ENCODE peak calls at places on chromosome 21, in five cellular contexts. N, A, B, Y and E are unnamed samples.

GRCh38 chr21:33419538-33420123 is 16.4 kb downstream of the IFNGR2 start:
- DNase-seq in Y (no peak), B (no peak), N (no peak), A (no peak), E (no peak)

GRCh38 chr21:18244721-18245486 is at the start of gene CHODL:
- DNase-seq in N (no peak), A (no peak), B (no peak), Y (no peak), E (peak)

GRCh38 chr21:10539956-10540355 is 18.6 kb downstream of the TPTE start:
- DNase-seq in Y (no peak), B (no peak), N (no peak), A (no peak), E (no peak)

GRCh38 chr21:43767980-43768867 is 7.9 kb downstream of the CSTB start:
- DNase-seq in N (no peak), Y (no peak), B (peak), A (no peak), E (no peak)

GRCh38 chr21:25842925-25843324 is 108.2 kb downstream of the GABPA start:
- DNase-seq in N (no peak), B (no peak), A (no peak), Y (no peak), E (no peak)

GRCh38 chr21:46183910-46184624 is at the start of gene SPATC1L:
- DNase-seq in A (peak), N (peak), B (peak), Y (peak), E (peak)

GRCh38 chr21:33308586-33309490 is 15.9 kb upstream of the IFNAR1 start:
- DNase-seq in N (no peak), Y (no peak), A (no peak), B (no peak), E (no peak)

GRCh38 chr21:22288885-22289509 is 1290.8 kb downstream of the NCAM2 start:
- DNase-seq in A (no peak), B (no peak), Y (no peak), N (no peak), E (no peak)

GRCh38 chr21:26715878-26716506 is 129.2 kb downstream of the ADAMTS1 start:
- DNase-seq in N (no peak), Y (no peak), A (peak), B (peak), E (no peak)

GRCh38 chr21:19771881-19772280 is 1226.3 kb upstream of the NCAM2 start:
- DNase-seq in N (no peak), Y (no peak), B (no peak), A (no peak), E (no peak)

GRCh38 chr21:15706686-15707085 is 23.1 kb upstream of the USP25 start:
- DNase-seq in B (peak), N (no peak), Y (no peak), A (no peak), E (no peak)

GRCh38 chr21:18801468-18801867 is 397.9 kb upstream of the TMPRSS15 start:
- DNase-seq in B (peak), A (no peak), N (no peak), Y (no peak), E (no peak)

GRCh38 chr21:27094182-27094948 is 127.5 kb upstream of the ADAMTS5 start:
- DNase-seq in B (no peak), A (no peak), N (no peak), Y (no peak), E (no peak)

GRCh38 chr21:34915364-34915834 is 133.7 kb downstream of the RUNX1 start:
- DNase-seq in Y (no peak), B (no peak), N (no peak), A (no peak), E (no peak)

GRCh38 chr21:35265170-35265877 is 216.2 kb upstream of the RUNX1 start:
- DNase-seq in A (no peak), Y (no peak), N (no peak), B (peak), E (no peak)

GRCh38 chr21:33230518-33231324 is 983 bp downstream of the IFNAR2 start:
- DNase-seq in Y (no peak), B (peak), N (peak), A (peak), E (no peak)

GRCh38 chr21:37460196-37460595 is 93.6 kb downstream of the DYRK1A start:
- DNase-seq in N (no peak), Y (no peak), A (no peak), B (no peak), E (no peak)
- TF ChIP-seq CTCF in N (no peak), Y (no peak), A (no peak), B (no peak), E (peak)

GRCh38 chr21:40120944-40121575 is 253.8 kb downstream of the PCP4 start:
- DNase-seq in N (no peak), Y (no peak), A (no peak), B (no peak), E (no peak)
- TF ChIP-seq CTCF in N (peak), Y (no peak), A (peak), B (peak), E (peak)

DNA sequence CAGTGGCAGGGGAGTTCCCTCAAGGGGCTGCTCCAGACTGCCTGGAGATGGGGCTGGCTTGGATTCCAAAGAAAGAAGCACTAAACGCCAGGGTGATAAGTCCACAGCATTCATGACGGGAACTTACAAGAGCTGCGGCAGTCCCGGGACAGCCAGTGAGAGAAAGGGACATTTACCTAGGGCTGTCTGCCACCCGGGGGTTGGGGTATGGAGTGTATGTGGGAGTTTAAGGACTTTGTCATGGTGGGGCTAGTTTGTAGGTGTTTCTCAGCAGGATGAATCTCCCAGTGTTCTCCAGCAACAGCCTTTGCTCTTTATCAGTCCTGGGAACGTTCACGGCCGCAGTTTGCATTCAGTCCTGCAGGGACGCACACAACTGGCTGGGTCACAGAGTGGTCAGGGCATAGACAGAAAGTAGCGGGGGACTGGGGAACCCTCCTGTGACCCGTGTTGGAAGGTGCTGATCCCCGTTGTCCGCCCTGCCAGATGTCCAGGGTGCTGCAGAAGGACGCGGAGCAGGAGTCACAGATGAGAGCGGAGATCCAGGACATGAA is 41.4 kb upstream of the HMGN1 start:
- DNase-seq in B (no peak), N (no peak), Y (no peak), A (no peak), E (no peak)
- TF ChIP-seq CTCF in B (no peak), N (no peak), Y (no peak), A (no peak), E (no peak)

DNA sequence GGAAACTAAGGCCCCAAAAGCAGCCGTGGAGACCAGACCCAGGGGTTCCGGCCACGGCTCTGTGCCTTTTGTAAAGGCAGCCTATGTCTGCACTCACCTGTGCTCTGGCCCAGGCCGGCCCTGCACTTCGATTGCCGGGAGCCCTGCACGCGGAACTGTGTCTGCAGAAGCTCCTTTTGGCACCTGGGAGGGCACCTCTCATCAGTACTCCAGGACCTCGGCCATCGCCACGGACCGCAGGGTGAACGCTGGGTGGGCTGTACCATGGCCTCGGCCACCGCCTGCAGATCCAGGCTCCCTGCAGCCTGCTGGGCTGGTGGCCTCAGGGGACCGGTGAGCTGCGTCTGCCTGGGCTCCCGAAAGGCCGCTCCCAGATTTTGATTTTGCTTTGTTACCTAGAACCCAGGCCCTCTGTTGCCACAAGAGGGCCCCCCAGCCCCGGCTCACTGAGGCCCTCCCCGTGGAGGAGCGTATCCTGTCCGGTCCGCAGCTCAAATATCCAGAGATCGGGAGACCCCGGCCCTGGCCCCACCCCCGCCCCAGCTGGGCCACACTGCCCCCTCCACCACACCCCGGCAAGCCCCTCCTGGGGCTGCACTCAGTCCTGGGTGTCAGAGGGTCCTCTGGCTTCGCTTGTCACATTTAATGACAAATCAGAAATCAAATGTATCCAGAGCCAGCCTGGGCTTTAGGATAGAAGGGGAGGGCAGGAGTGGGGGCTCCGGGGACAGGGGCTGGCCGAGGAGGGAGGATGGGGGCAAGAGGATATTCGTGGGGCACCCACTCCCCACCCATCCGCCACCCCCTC is 60.2 kb upstream of the PDE9A start:
- DNase-seq in Y (peak), N (peak), A (peak), B (peak), E (peak)
- TF ChIP-seq CTCF in Y (peak), N (peak), A (peak), B (peak), E (peak)

GRCh38 chr21:44972301-44972814 is 32.5 kb downstream of the SLX9 start:
- DNase-seq in B (no peak), A (no peak), Y (no peak), N (no peak), E (no peak)
- TF ChIP-seq CTCF in B (no peak), A (peak), Y (no peak), N (no peak), E (no peak)

GRCh38 chr21:29376556-29376955 is 77.8 kb downstream of the BACH1 start:
- DNase-seq in Y (peak), A (peak), B (no peak), N (peak), E (no peak)
- TF ChIP-seq CTCF in Y (peak), A (peak), B (no peak), N (peak), E (peak)